ENCODE peak calls at places on chromosomes 11 and 22, in six cellular contexts. T is epithelial cell of esophagus, E is AG04450, K is A549, W is cardiac muscle cell, M is SK-N-SH. J is an unnamed sample.

GRCh38 chr11:130431337-130431773 is 2.9 kb upstream of the ADAMTS8 start:
- DNase-seq in T (peak), E (no peak), K (peak), W (peak), M (peak), J (peak)

GRCh38 chr11:46845440-46845739 is 690 bp downstream of the CKAP5 start:
- DNase-seq in T (no peak), E (no peak), K (no peak), W (no peak), M (no peak), J (no peak)

GRCh38 chr11:78217650-78218541 is 29.2 kb downstream of the USP35 start:
- DNase-seq in T (no peak), E (no peak), K (no peak), W (no peak), M (no peak), J (no peak)

GRCh38 chr11:88293931-88294330 is 43.6 kb downstream of the CTSC start:
- DNase-seq in T (no peak), E (no peak), K (no peak), W (no peak), M (no peak), J (no peak)

GRCh38 chr11:108048269-108048668 is 39.6 kb downstream of the CUL5 start:
- DNase-seq in T (no peak), E (no peak), K (no peak), W (no peak), M (no peak), J (no peak)

GRCh38 chr22:49235463-49236300 is 592.0 kb downstream of the BRD1 start:
- DNase-seq in T (no peak), E (no peak), K (no peak), W (no peak), M (no peak), J (peak)

GRCh38 chr22:47035443-47035881 is 273.0 kb downstream of the TBC1D22A start:
- DNase-seq in T (no peak), E (no peak), K (no peak), W (no peak), M (peak), J (no peak)

GRCh38 chr22:45072322-45072903 is 62.6 kb upstream of the PHF21B start:
- DNase-seq in T (peak), E (no peak), K (peak), W (no peak), M (no peak), J (peak)

GRCh38 chr11:58788355-58789023 is 56.0 kb downstream of the GLYATL2 start:
- DNase-seq in T (peak), E (no peak), K (peak), W (peak), M (peak), J (peak)

GRCh38 chr11:94895971-94896370 is 77.4 kb downstream of the CWC15 start:
- DNase-seq in T (peak), E (no peak), K (no peak), W (no peak), M (no peak), J (no peak)

GRCh38 chr11:59818572-59818971 is 8.0 kb upstream of the MRPL16 start:
- DNase-seq in T (no peak), E (no peak), K (no peak), W (no peak), M (no peak), J (no peak)

GRCh38 chr22:26848244-26848920 is 191.0 kb downstream of the MIAT start:
- DNase-seq in T (no peak), E (no peak), K (no peak), W (no peak), M (no peak), J (no peak)

GRCh38 chr11:3132831-3133455 is 32.2 kb downstream of the OSBPL5 start:
- DNase-seq in T (no peak), E (no peak), K (no peak), W (no peak), M (no peak), J (peak)

GRCh38 chr11:74950374-74950969 is 1.4 kb downstream of the SPCS2 start:
- DNase-seq in T (no peak), E (no peak), K (no peak), W (no peak), M (no peak), J (no peak)

DNA sequence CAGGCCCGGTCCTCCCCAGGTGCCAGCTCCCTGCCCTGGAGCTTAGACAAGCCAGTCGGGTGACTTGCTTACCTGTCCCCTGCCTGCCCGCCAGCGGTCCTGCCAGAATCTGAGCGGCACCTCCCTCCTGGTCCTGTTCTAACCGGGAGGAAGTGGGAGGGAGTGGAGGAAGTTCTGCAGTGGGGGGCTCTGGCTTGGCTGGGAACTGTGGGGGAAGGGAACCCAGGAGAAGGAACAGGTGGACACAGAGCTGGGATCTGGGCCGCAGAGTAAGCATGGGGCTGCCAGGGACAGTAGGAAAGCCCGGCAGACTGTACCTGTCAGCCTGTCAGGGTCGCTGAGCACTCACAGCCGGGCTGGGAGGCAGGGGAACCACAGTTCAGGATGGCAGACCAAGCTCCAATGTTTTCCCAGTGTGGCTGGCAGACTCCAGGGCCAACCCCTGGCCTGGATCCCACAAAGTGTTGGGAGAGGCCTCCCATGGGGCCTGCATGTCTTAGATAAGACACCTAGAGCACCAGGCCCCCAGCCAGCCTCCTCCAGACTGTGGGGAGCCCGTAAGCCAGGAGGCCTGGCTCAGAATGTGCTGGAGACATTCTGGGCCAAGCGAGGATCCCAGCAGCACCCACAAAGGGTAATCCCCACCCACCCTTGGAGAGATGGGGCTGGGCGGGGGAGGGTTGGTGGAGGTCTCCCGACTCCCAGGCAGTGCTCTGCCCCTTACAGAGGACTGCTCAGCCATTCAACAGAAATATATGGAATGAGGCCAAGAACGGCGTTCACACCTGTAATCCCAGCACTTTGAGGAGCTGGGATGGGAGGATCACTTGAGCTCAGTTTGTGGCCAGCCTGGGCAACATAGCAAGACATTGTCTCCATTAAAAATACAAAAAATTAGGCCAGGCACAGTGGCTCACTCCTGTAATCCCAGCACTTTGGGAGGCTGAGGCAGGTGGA is 2.3 kb downstream of the CYB5R3 start:
- DNase-seq in T (no peak), E (no peak), K (no peak), W (peak), M (no peak), J (peak)
- H3K4me3 ChIP-seq in T (peak), E (no peak), K (no peak), W (no peak), M (no peak), J (no peak)

DNA sequence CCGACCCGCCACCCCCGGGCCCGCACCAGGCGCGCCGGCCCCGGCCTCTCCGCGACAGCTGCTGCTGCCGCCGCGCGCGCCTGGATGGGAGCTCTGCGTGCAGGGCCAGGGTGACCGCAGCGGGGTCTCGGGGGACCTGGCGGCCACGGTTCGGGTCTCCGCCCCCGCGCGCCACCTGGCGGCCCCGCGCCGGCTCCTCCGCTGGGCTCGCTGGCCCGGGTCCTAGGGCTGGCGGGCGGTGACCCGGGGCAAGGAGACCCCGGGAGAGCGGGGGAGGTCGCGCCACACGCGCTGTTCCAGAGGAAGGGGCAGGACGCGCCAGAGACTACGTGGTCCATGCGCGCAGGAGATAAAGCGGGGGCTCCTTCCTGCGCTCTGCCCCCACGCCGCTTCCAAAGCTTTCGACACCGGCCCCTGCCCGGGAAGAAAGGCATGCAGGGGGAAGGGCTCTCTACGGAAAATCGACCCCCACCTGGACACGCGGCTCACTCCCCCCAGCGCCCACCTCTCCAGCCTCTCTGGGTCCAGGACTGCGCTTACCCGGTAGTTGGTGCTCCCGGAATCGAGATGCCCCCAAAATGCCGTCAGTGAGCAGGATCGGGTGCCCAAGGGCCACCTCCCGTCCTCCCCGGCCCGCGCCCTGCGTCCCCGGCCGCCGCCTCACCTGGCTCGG is 480 bp downstream of the SHANK2 start:
- DNase-seq in T (peak), E (no peak), K (peak), W (peak), M (peak), J (peak)
- H3K4me3 ChIP-seq in T (peak), E (peak), K (peak), W (peak), M (no peak), J (peak)

DNA sequence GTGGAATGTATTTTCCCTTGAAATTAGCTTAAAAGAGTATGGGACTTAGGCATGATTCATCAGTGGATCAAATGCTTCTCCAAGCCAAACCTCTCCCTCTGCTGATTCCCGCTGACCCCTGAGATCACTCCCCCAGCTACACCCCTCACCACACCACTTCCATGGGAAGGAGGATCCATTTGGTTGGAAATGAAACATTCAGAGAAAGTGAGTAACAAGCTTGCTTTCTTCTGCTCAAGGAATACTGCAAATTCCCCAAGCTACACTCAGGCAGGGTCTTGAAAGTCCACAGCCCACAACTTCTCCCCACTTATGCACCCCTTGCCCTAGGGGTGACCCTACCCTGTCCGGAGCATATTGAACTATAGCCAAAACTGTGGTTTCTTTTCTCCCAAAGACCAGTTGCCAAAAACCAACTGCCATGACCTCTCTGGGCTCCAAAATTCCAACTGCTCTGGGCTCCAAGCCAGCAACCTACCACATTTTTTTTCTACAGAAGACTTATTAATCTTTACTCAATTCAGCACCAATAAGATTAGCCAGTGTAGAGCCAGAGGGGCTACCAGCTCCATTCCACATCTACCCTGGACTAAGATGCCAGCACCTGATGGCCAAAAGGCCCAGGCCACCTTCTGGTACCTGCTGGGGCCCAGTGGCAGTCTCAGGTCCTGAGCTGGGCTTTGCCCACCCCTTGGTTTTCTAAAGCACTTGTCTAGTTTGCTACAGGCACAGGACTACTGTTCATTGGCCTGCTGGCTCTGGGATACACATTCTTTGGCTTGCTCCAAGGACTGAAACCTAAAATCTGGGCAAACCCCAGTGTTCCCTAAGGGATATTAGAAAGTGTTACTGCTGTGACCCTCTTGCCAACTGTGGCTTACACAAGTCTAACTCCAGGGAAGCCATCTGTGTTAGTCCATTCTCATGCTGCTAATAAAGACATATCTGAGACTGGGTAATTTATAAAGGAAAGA is 101.1 kb downstream of the MICAL3 start:
- DNase-seq in T (no peak), E (peak), K (no peak), W (no peak), M (no peak), J (no peak)
- H3K4me3 ChIP-seq in T (no peak), E (no peak), K (no peak), W (no peak), M (peak), J (no peak)

DNA sequence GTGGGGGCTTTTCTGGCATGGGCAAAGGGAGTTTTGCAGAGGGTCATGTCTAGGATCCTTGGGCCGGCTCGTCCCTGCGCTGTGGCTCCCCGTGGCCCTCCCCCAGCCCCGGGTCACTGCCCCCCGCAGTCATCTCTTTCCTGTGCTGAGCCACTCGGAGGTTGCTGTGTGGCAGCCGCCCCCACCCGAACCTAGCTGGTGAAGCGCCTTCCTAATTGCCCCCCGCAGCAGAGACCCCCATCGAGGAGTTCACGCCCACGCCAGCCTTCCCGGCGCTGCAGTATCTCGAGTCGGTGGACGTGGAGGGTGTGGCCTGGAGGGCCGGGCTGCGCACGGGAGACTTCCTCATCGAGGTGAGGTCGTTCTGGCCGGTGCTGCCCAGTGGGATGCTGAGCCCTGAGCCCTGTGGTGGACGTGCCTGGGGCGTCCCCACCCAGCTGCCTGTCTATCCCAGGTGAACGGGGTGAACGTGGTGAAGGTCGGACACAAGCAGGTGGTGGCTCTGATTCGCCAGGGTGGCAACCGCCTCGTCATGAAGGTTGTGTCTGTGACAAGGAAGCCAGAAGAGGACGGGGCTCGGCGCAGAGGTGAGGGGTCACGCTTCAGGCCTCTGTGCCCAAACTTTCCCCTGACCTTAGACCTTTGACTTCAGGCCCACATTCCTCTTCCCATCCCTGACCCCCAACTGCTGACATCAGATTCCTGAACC is 32.0 kb downstream of the SHANK3 start:
- DNase-seq in T (no peak), E (no peak), K (no peak), W (no peak), M (no peak), J (peak)
- H3K4me3 ChIP-seq in T (no peak), E (peak), K (no peak), W (no peak), M (no peak), J (no peak)

GRCh38 chr11:45807792-45808238 is 2.9 kb downstream of the SLC35C1 start:
- DNase-seq in T (no peak), E (no peak), K (no peak), W (no peak), M (no peak), J (no peak)
- H3K4me3 ChIP-seq in T (no peak), E (peak), K (no peak), W (no peak), M (peak), J (no peak)